ENCODE peak calls at places on chromosomes 3 and 15, in nine cellular contexts. D, N, C, W, G, V, L, I and O are unnamed samples.

GRCh38 chr3:36677331-36678007 is 86.9 kb downstream of the DCLK3 start:
- DNase-seq in L (no peak), N (peak), G (peak), C (no peak), W (no peak), I (peak), V (peak), D (no peak), O (peak)

GRCh38 chr3:43075904-43076661 is 29.8 kb downstream of the POMGNT2 start:
- DNase-seq in I (no peak), G (no peak), V (no peak), N (no peak), D (no peak), W (no peak), C (no peak), L (no peak), O (no peak)

GRCh38 chr3:179000144-179000543 is 71.5 kb downstream of the ZMAT3 start:
- DNase-seq in W (no peak), N (no peak), L (no peak), I (peak), G (no peak), C (peak), V (no peak), D (no peak), O (no peak)

GRCh38 chr3:34843479-34843870 is 795.9 kb upstream of the ARPP21 start:
- DNase-seq in G (no peak), C (no peak), D (no peak), N (no peak), I (no peak), L (no peak), V (no peak), W (no peak), O (no peak)

GRCh38 chr3:132342183-132342582 is 25.0 kb downstream of the ACP3 start:
- DNase-seq in I (no peak), W (no peak), D (no peak), G (no peak), V (no peak), N (no peak), C (no peak), L (no peak), O (no peak)

GRCh38 chr3:180633722-180634121 is 31.8 kb downstream of the TTC14 start:
- DNase-seq in G (no peak), I (no peak), L (no peak), V (no peak), W (no peak), N (no peak), D (no peak), C (no peak), O (no peak)

GRCh38 chr3:8201011-8201410 is 300.6 kb upstream of the LMCD1 start:
- DNase-seq in G (no peak), V (no peak), D (no peak), I (no peak), C (no peak), W (no peak), L (no peak), N (no peak), O (no peak)

GRCh38 chr3:108091498-108092259 is 848 bp upstream of the CD47 start:
- DNase-seq in C (no peak), G (no peak), I (no peak), L (peak), W (peak), D (no peak), N (no peak), V (no peak), O (no peak)

GRCh38 chr3:45676248-45677044 is 12.8 kb upstream of the SACM1L start:
- DNase-seq in V (no peak), C (no peak), L (no peak), W (no peak), G (no peak), I (no peak), N (no peak), D (no peak), O (no peak)

GRCh38 chr3:73559730-73560129 is 65.0 kb downstream of the PDZRN3 start:
- DNase-seq in D (no peak), I (no peak), W (no peak), G (no peak), N (no peak), L (no peak), C (no peak), V (no peak), O (no peak)

GRCh38 chr15:30043211-30043655 is 39.5 kb upstream of the GOLGA8J start:
- DNase-seq in N (no peak), D (no peak), L (no peak), W (no peak), I (peak), C (no peak), V (peak), G (peak), O (no peak)

GRCh38 chr15:96369825-96370621 is 39.5 kb downstream of the NR2F2 start:
- DNase-seq in D (no peak), L (no peak), C (no peak), I (no peak), W (no peak), G (no peak), V (no peak), N (no peak), O (no peak)

GRCh38 chr15:29465196-29465595 is 195.6 kb upstream of the NSMCE3 start:
- DNase-seq in I (no peak), C (no peak), N (no peak), L (no peak), V (no peak), W (no peak), G (no peak), D (no peak), O (no peak)

GRCh38 chr3:157077565-157077991 is 82.4 kb downstream of the CCNL1 start:
- DNase-seq in G (no peak), N (no peak), D (no peak), L (no peak), V (no peak), W (no peak), I (no peak), C (no peak), O (peak)

GRCh38 chr3:12916159-12916558 is 74.8 kb upstream of the RPL32 start:
- DNase-seq in N (no peak), L (no peak), V (no peak), G (no peak), D (no peak), I (no peak), C (peak), W (no peak), O (no peak)

GRCh38 chr15:89898628-89899302 is 5.0 kb upstream of the AP3S2 start:
- DNase-seq in N (peak), I (peak), W (peak), V (no peak), D (no peak), L (peak), G (peak), C (peak), O (no peak)

GRCh38 chr3:149585401-149585726 is 72.5 kb downstream of the WWTR1 start:
- DNase-seq in N (no peak), V (no peak), L (no peak), D (no peak), I (peak), G (no peak), W (no peak), C (peak), O (no peak)

GRCh38 chr3:45199837-45200648 is 26.0 kb downstream of the TMEM158 start:
- DNase-seq in C (no peak), N (peak), L (no peak), G (peak), D (no peak), W (no peak), V (peak), I (peak), O (peak)

GRCh38 chr15:68377766-68378165 is 54.2 kb downstream of the ITGA11 start:
- DNase-seq in D (no peak), V (no peak), L (no peak), N (no peak), C (no peak), G (no peak), I (no peak), W (no peak), O (no peak)

GRCh38 chr15:87619161-87619960 is 637.2 kb downstream of the NTRK3 start:
- DNase-seq in V (peak), I (peak), L (no peak), G (no peak), W (no peak), N (peak), C (no peak), D (no peak), O (peak)

GRCh38 chr3:4350789-4351163 is 47.6 kb downstream of the SETMAR start:
- DNase-seq in C (peak), N (peak), V (peak), W (peak), G (peak), L (peak), I (peak), D (no peak), O (no peak)

GRCh38 chr15:90174140-90174891 is 26.8 kb upstream of the SEMA4B start:
- DNase-seq in N (no peak), D (no peak), C (no peak), V (no peak), G (no peak), I (peak), L (no peak), W (no peak), O (no peak)

GRCh38 chr15:25402342-25402741 is 36.5 kb downstream of the UBE3A start:
- DNase-seq in D (no peak), G (no peak), V (no peak), I (no peak), W (no peak), L (no peak), C (no peak), N (no peak), O (no peak)

GRCh38 chr3:8445861-8446260 is 55.8 kb upstream of the LMCD1 start:
- DNase-seq in I (peak), G (peak), D (no peak), V (no peak), N (peak), L (no peak), W (no peak), C (no peak), O (peak)

GRCh38 chr15:74400915-74401757 is 32.6 kb downstream of the SEMA7A start:
- DNase-seq in L (no peak), G (no peak), D (no peak), C (no peak), I (no peak), W (no peak), N (no peak), V (no peak), O (no peak)

GRCh38 chr3:49501842-49502241 is 31.8 kb downstream of the DAG1 start:
- DNase-seq in L (no peak), C (no peak), V (no peak), I (no peak), N (no peak), D (no peak), W (no peak), G (no peak), O (no peak)

GRCh38 chr3:102113421-102114041 is 264.2 kb downstream of the NFKBIZ start:
- DNase-seq in I (no peak), D (no peak), G (no peak), N (no peak), C (no peak), V (no peak), W (no peak), L (no peak), O (no peak)

GRCh38 chr15:77017091-77017660 is 22.2 kb downstream of the PSTPIP1 start:
- DNase-seq in I (no peak), V (no peak), N (no peak), C (no peak), G (no peak), W (no peak), L (no peak), D (no peak), O (no peak)

GRCh38 chr3:114221165-114221880 is 16.1 kb downstream of the ZNF80 start:
- DNase-seq in V (no peak), D (no peak), G (no peak), L (peak), I (peak), N (no peak), W (peak), C (no peak), O (no peak)

GRCh38 chr3:44995142-44995770 is 19.2 kb downstream of the EXOSC7 start:
- DNase-seq in C (no peak), G (no peak), L (no peak), V (no peak), W (no peak), N (peak), D (no peak), I (peak), O (peak)

GRCh38 chr15:78341057-78341763 is 1.1 kb downstream of the CRABP1 start:
- DNase-seq in L (no peak), N (no peak), W (no peak), D (no peak), V (no peak), I (no peak), C (no peak), G (no peak), O (no peak)